ENCODE peak calls at places on chromosomes 11 and 22, in six cellular contexts. One of them, this sample, is unnamed.

GRCh38 chr22:43833286-43834240 is 21.5 kb upstream of the EFCAB6 start:
- DNase-seq in suprapubic skin: no peak
- DNase-seq in mucosa of gallbladder: no peak
- DNase-seq in AG10803: no peak
- DNase-seq in MCF 10A: no peak
- DNase-seq in Panc1: no peak
- DNase-seq in this sample: no peak

GRCh38 chr11:60303661-60304060 is 23.2 kb downstream of the MS4A4A start:
- DNase-seq in suprapubic skin: no peak
- DNase-seq in mucosa of gallbladder: no peak
- DNase-seq in AG10803: no peak
- DNase-seq in MCF 10A: no peak
- DNase-seq in Panc1: no peak
- DNase-seq in this sample: no peak

GRCh38 chr11:123904932-123905331 is 3.0 kb downstream of the OR8D4 start:
- DNase-seq in suprapubic skin: no peak
- DNase-seq in mucosa of gallbladder: no peak
- DNase-seq in AG10803: no peak
- DNase-seq in MCF 10A: no peak
- DNase-seq in Panc1: no peak
- DNase-seq in this sample: no peak

GRCh38 chr22:17733484-17733883 is 40.8 kb downstream of the BID start:
- DNase-seq in suprapubic skin: no peak
- DNase-seq in mucosa of gallbladder: no peak
- DNase-seq in AG10803: peak
- DNase-seq in MCF 10A: no peak
- DNase-seq in Panc1: no peak
- DNase-seq in this sample: no peak

GRCh38 chr11:2376751-2377451 is at the start of gene CD81:
- DNase-seq in suprapubic skin: no peak
- DNase-seq in mucosa of gallbladder: no peak
- DNase-seq in AG10803: no peak
- DNase-seq in MCF 10A: peak
- DNase-seq in Panc1: no peak
- DNase-seq in this sample: peak

GRCh38 chr11:10108901-10109665 is 184.9 kb downstream of the SBF2 start:
- DNase-seq in suprapubic skin: no peak
- DNase-seq in mucosa of gallbladder: no peak
- DNase-seq in AG10803: peak
- DNase-seq in MCF 10A: peak
- DNase-seq in Panc1: no peak
- DNase-seq in this sample: no peak

GRCh38 chr11:107598225-107599139 is 7.5 kb downstream of the ELMOD1 start:
- DNase-seq in suprapubic skin: no peak
- DNase-seq in mucosa of gallbladder: no peak
- DNase-seq in AG10803: no peak
- DNase-seq in MCF 10A: peak
- DNase-seq in Panc1: no peak
- DNase-seq in this sample: no peak

GRCh38 chr22:17035246-17035645 is 27.2 kb upstream of the GAB4 start:
- DNase-seq in suprapubic skin: no peak
- DNase-seq in mucosa of gallbladder: no peak
- DNase-seq in AG10803: no peak
- DNase-seq in MCF 10A: peak
- DNase-seq in Panc1: no peak
- DNase-seq in this sample: no peak

GRCh38 chr11:119712006-119712405 is 17.0 kb downstream of the NECTIN1 start:
- DNase-seq in suprapubic skin: no peak
- DNase-seq in mucosa of gallbladder: no peak
- DNase-seq in AG10803: no peak
- DNase-seq in MCF 10A: no peak
- DNase-seq in Panc1: no peak
- DNase-seq in this sample: no peak

GRCh38 chr11:11969380-11970215 is 38.8 kb downstream of the DKK3 start:
- DNase-seq in suprapubic skin: no peak
- DNase-seq in mucosa of gallbladder: no peak
- DNase-seq in AG10803: peak
- DNase-seq in MCF 10A: no peak
- DNase-seq in Panc1: no peak
- DNase-seq in this sample: no peak

GRCh38 chr11:10026514-10026913 is 267.5 kb downstream of the SBF2 start:
- DNase-seq in suprapubic skin: no peak
- DNase-seq in mucosa of gallbladder: no peak
- DNase-seq in AG10803: peak
- DNase-seq in MCF 10A: peak
- DNase-seq in Panc1: no peak
- DNase-seq in this sample: no peak

GRCh38 chr11:95853138-95853537 is 62.8 kb downstream of the CEP57 start:
- DNase-seq in suprapubic skin: no peak
- DNase-seq in mucosa of gallbladder: no peak
- DNase-seq in AG10803: no peak
- DNase-seq in MCF 10A: no peak
- DNase-seq in Panc1: no peak
- DNase-seq in this sample: no peak

GRCh38 chr22:41563051-41563711 is 2.4 kb downstream of the CSDC2 start:
- DNase-seq in suprapubic skin: no peak
- DNase-seq in mucosa of gallbladder: no peak
- DNase-seq in AG10803: peak
- DNase-seq in MCF 10A: peak
- DNase-seq in Panc1: no peak
- DNase-seq in this sample: no peak

GRCh38 chr11:97621282-97621681 is 1231.5 kb downstream of the JRKL start:
- DNase-seq in suprapubic skin: no peak
- DNase-seq in mucosa of gallbladder: no peak
- DNase-seq in AG10803: no peak
- DNase-seq in MCF 10A: no peak
- DNase-seq in Panc1: no peak
- DNase-seq in this sample: no peak

GRCh38 chr11:72519220-72519881 is 85.0 kb upstream of the CLPB start:
- DNase-seq in suprapubic skin: no peak
- DNase-seq in mucosa of gallbladder: no peak
- DNase-seq in AG10803: peak
- DNase-seq in MCF 10A: no peak
- DNase-seq in Panc1: no peak
- DNase-seq in this sample: no peak

GRCh38 chr11:73972187-73972586 is 10.5 kb downstream of the UCP2 start:
- DNase-seq in suprapubic skin: no peak
- DNase-seq in mucosa of gallbladder: no peak
- DNase-seq in AG10803: no peak
- DNase-seq in MCF 10A: no peak
- DNase-seq in Panc1: no peak
- DNase-seq in this sample: no peak

GRCh38 chr22:40177738-40178416 is at the start of gene TNRC6B:
- DNase-seq in suprapubic skin: no peak
- DNase-seq in mucosa of gallbladder: peak
- DNase-seq in AG10803: peak
- DNase-seq in MCF 10A: peak
- DNase-seq in Panc1: peak
- DNase-seq in this sample: peak

GRCh38 chr11:64846998-64847666 is 2.7 kb upstream of the CDC42BPG start:
- DNase-seq in suprapubic skin: peak
- DNase-seq in mucosa of gallbladder: peak
- DNase-seq in AG10803: peak
- DNase-seq in MCF 10A: peak
- DNase-seq in Panc1: peak
- DNase-seq in this sample: peak

GRCh38 chr11:99452076-99452475 is 431.3 kb downstream of the CNTN5 start:
- DNase-seq in suprapubic skin: no peak
- DNase-seq in mucosa of gallbladder: no peak
- DNase-seq in AG10803: no peak
- DNase-seq in MCF 10A: no peak
- DNase-seq in Panc1: no peak
- DNase-seq in this sample: no peak

GRCh38 chr11:2926611-2927492 is 2.4 kb downstream of the PHLDA2 start:
- DNase-seq in suprapubic skin: no peak
- DNase-seq in mucosa of gallbladder: no peak
- DNase-seq in AG10803: no peak
- DNase-seq in MCF 10A: no peak
- DNase-seq in Panc1: no peak
- DNase-seq in this sample: no peak

GRCh38 chr11:75896843-75897419 is 81.9 kb downstream of the UVRAG start:
- DNase-seq in suprapubic skin: no peak
- DNase-seq in mucosa of gallbladder: no peak
- DNase-seq in AG10803: peak
- DNase-seq in MCF 10A: peak
- DNase-seq in Panc1: peak
- DNase-seq in this sample: no peak

GRCh38 chr11:3614742-3615171 is 27.0 kb downstream of the ART5 start:
- DNase-seq in suprapubic skin: peak
- DNase-seq in mucosa of gallbladder: no peak
- DNase-seq in AG10803: peak
- DNase-seq in MCF 10A: no peak
- DNase-seq in Panc1: no peak
- DNase-seq in this sample: peak

GRCh38 chr22:32557424-32557823 is 82.8 kb downstream of the FBXO7 start:
- DNase-seq in suprapubic skin: no peak
- DNase-seq in mucosa of gallbladder: no peak
- DNase-seq in AG10803: peak
- DNase-seq in MCF 10A: no peak
- DNase-seq in Panc1: no peak
- DNase-seq in this sample: no peak

GRCh38 chr22:23532756-23533155 is 47.3 kb downstream of the IGLL1 start:
- DNase-seq in suprapubic skin: peak
- DNase-seq in mucosa of gallbladder: no peak
- DNase-seq in AG10803: no peak
- DNase-seq in MCF 10A: no peak
- DNase-seq in Panc1: no peak
- DNase-seq in this sample: no peak

GRCh38 chr22:50252081-50253045 is 1.3 kb upstream of the HDAC10 start:
- DNase-seq in suprapubic skin: peak
- DNase-seq in mucosa of gallbladder: peak
- DNase-seq in AG10803: peak
- DNase-seq in MCF 10A: peak
- DNase-seq in Panc1: no peak
- DNase-seq in this sample: peak

GRCh38 chr11:128757235-128757711 is 63.4 kb downstream of the FLI1 start:
- DNase-seq in suprapubic skin: no peak
- DNase-seq in mucosa of gallbladder: peak
- DNase-seq in AG10803: no peak
- DNase-seq in MCF 10A: peak
- DNase-seq in Panc1: no peak
- DNase-seq in this sample: peak

GRCh38 chr11:83438438-83438837 is 152.3 kb upstream of the CCDC90B start:
- DNase-seq in suprapubic skin: no peak
- DNase-seq in mucosa of gallbladder: no peak
- DNase-seq in AG10803: no peak
- DNase-seq in MCF 10A: no peak
- DNase-seq in Panc1: no peak
- DNase-seq in this sample: no peak

GRCh38 chr11:129698212-129698611 is 117.4 kb upstream of the TMEM45B start:
- DNase-seq in suprapubic skin: no peak
- DNase-seq in mucosa of gallbladder: no peak
- DNase-seq in AG10803: no peak
- DNase-seq in MCF 10A: no peak
- DNase-seq in Panc1: no peak
- DNase-seq in this sample: no peak

GRCh38 chr11:44997566-44997965 is 46.9 kb upstream of the TP53I11 start:
- DNase-seq in suprapubic skin: no peak
- DNase-seq in mucosa of gallbladder: no peak
- DNase-seq in AG10803: no peak
- DNase-seq in MCF 10A: no peak
- DNase-seq in Panc1: no peak
- DNase-seq in this sample: no peak

GRCh38 chr11:119029340-119030028 is 1.2 kb downstream of the SLC37A4 start:
- DNase-seq in suprapubic skin: no peak
- DNase-seq in mucosa of gallbladder: peak
- DNase-seq in AG10803: no peak
- DNase-seq in MCF 10A: no peak
- DNase-seq in Panc1: no peak
- DNase-seq in this sample: no peak

GRCh38 chr11:37770145-37770544 is 1172.1 kb upstream of the RAG2 start:
- DNase-seq in suprapubic skin: no peak
- DNase-seq in mucosa of gallbladder: no peak
- DNase-seq in AG10803: no peak
- DNase-seq in MCF 10A: no peak
- DNase-seq in Panc1: no peak
- DNase-seq in this sample: no peak

GRCh38 chr11:19790831-19791552 is 78.4 kb downstream of the NAV2 start:
- DNase-seq in suprapubic skin: no peak
- DNase-seq in mucosa of gallbladder: peak
- DNase-seq in AG10803: no peak
- DNase-seq in MCF 10A: no peak
- DNase-seq in Panc1: no peak
- DNase-seq in this sample: no peak

GRCh38 chr11:46198245-46198872 is 77.1 kb upstream of the PHF21A start:
- DNase-seq in suprapubic skin: no peak
- DNase-seq in mucosa of gallbladder: no peak
- DNase-seq in AG10803: no peak
- DNase-seq in MCF 10A: no peak
- DNase-seq in Panc1: no peak
- DNase-seq in this sample: no peak

GRCh38 chr22:21876486-21877176 is 9.2 kb upstream of the MAPK1 start:
- DNase-seq in suprapubic skin: no peak
- DNase-seq in mucosa of gallbladder: no peak
- DNase-seq in AG10803: peak
- DNase-seq in MCF 10A: peak
- DNase-seq in Panc1: no peak
- DNase-seq in this sample: no peak

GRCh38 chr11:120067361-120068113 is 70.4 kb downstream of the TRIM29 start:
- DNase-seq in suprapubic skin: peak
- DNase-seq in mucosa of gallbladder: no peak
- DNase-seq in AG10803: no peak
- DNase-seq in MCF 10A: no peak
- DNase-seq in Panc1: no peak
- DNase-seq in this sample: no peak

GRCh38 chr11:3021125-3021524 is 29.0 kb upstream of the NAP1L4 start:
- DNase-seq in suprapubic skin: no peak
- DNase-seq in mucosa of gallbladder: peak
- DNase-seq in AG10803: no peak
- DNase-seq in MCF 10A: peak
- DNase-seq in Panc1: no peak
- DNase-seq in this sample: no peak